ENCODE peak calls at places on chromosomes 3 and 15, in five cellular contexts. K is T-helper 9 cell; Y is CD4-positive, alpha-beta T cell; B is left lung; M is HS-5. G is an unnamed sample.

GRCh38 chr3:115885621-115886020 is 262.3 kb downstream of the GAP43 start:
- DNase-seq in K (no peak), Y (no peak), B (no peak), M (no peak), G (no peak)

GRCh38 chr3:114274929-114275328 is 18.9 kb upstream of the TIGIT start:
- DNase-seq in K (no peak), Y (no peak), B (no peak), M (no peak), G (no peak)

GRCh38 chr3:61158676-61159075 is 92.6 kb downstream of the FHIT start:
- DNase-seq in K (no peak), Y (no peak), B (no peak), M (no peak), G (no peak)

GRCh38 chr3:39449796-39450195 is 17.7 kb upstream of the MOBP start:
- DNase-seq in K (no peak), Y (no peak), B (no peak), M (no peak), G (no peak)

GRCh38 chr3:81216192-81216591 is 545.3 kb downstream of the GBE1 start:
- DNase-seq in K (no peak), Y (no peak), B (no peak), M (peak), G (no peak)

GRCh38 chr15:40115670-40116093 is 7.0 kb upstream of the BMF start:
- DNase-seq in K (no peak), Y (no peak), B (peak), M (no peak), G (no peak)

GRCh38 chr15:78537266-78537665 is 3.0 kb upstream of the PSMA4 start:
- DNase-seq in K (no peak), Y (no peak), B (no peak), M (no peak), G (no peak)

GRCh38 chr3:89395441-89395840 is 288.0 kb downstream of the EPHA3 start:
- DNase-seq in K (no peak), Y (no peak), B (no peak), M (no peak), G (no peak)

GRCh38 chr3:11703185-11703584 is 59.5 kb upstream of the VGLL4 start:
- DNase-seq in K (no peak), Y (no peak), B (no peak), M (no peak), G (no peak)

GRCh38 chr3:42556089-42556632 is 25.6 kb downstream of the SEC22C start:
- DNase-seq in K (peak), Y (peak), B (no peak), M (no peak), G (peak)

GRCh38 chr15:100150906-100151305 is 190.9 kb downstream of the ADAMTS17 start:
- DNase-seq in K (no peak), Y (no peak), B (no peak), M (no peak), G (no peak)

GRCh38 chr15:71780349-71780976 is 29.9 kb upstream of the NR2E3 start:
- DNase-seq in K (no peak), Y (no peak), B (no peak), M (no peak), G (peak)

GRCh38 chr3:86785381-86785780 is 205.6 kb downstream of the VGLL3 start:
- DNase-seq in K (no peak), Y (no peak), B (no peak), M (no peak), G (no peak)

GRCh38 chr3:177934001-177934891 is 602.0 kb upstream of the KCNMB2 start:
- DNase-seq in K (no peak), Y (no peak), B (no peak), M (peak), G (no peak)

GRCh38 chr3:98779936-98780335 is 16.8 kb downstream of the ST3GAL6 start:
- DNase-seq in K (no peak), Y (no peak), B (no peak), M (no peak), G (no peak)

GRCh38 chr3:168047190-168047795 is 48.4 kb downstream of the GOLIM4 start:
- DNase-seq in K (no peak), Y (no peak), B (no peak), M (peak), G (peak)

GRCh38 chr3:129020691-129021090 is 19.6 kb downstream of the EFCC1 start:
- DNase-seq in K (no peak), Y (no peak), B (no peak), M (no peak), G (peak)

GRCh38 chr3:94304953-94305352 is 242.1 kb downstream of the NSUN3 start:
- DNase-seq in K (no peak), Y (no peak), B (no peak), M (no peak), G (no peak)

GRCh38 chr3:179348325-179349013 is 960 bp downstream of the MFN1 start:
- DNase-seq in K (no peak), Y (no peak), B (no peak), M (no peak), G (no peak)

GRCh38 chr15:96314508-96314907 is 16.0 kb upstream of the NR2F2 start:
- DNase-seq in K (no peak), Y (no peak), B (no peak), M (no peak), G (no peak)

GRCh38 chr3:54846085-54846484 is 81.8 kb downstream of the LRTM1 start:
- DNase-seq in K (no peak), Y (no peak), B (no peak), M (no peak), G (no peak)

GRCh38 chr3:55362206-55362960 is 124.7 kb downstream of the WNT5A start:
- DNase-seq in K (no peak), Y (no peak), B (no peak), M (peak), G (no peak)

GRCh38 chr3:124584552-124585391 is 145.5 kb upstream of the UMPS start:
- DNase-seq in K (peak), Y (peak), B (peak), M (no peak), G (peak)

GRCh38 chr3:129732200-129732876 is 125.9 kb upstream of the PLXND1 start:
- DNase-seq in K (no peak), Y (no peak), B (no peak), M (no peak), G (no peak)

GRCh38 chr3:79368403-79368802 is 399.4 kb downstream of the ROBO1 start:
- DNase-seq in K (no peak), Y (no peak), B (no peak), M (no peak), G (no peak)

GRCh38 chr3:110779581-110779980 is 292.0 kb upstream of the NECTIN3 start:
- DNase-seq in K (no peak), Y (no peak), B (no peak), M (no peak), G (no peak)

GRCh38 chr3:190585771-190586630 is 72.1 kb downstream of the IL1RAP start:
- DNase-seq in K (no peak), Y (no peak), B (no peak), M (peak), G (no peak)

GRCh38 chr3:177335728-177336127 is 138.4 kb upstream of the TBL1XR1 start:
- DNase-seq in K (no peak), Y (no peak), B (no peak), M (no peak), G (no peak)

GRCh38 chr3:161372321-161373260 is 1.3 kb upstream of the SPTSSB start:
- DNase-seq in K (no peak), Y (no peak), B (peak), M (no peak), G (no peak)

GRCh38 chr3:46558184-46559029 is 7.7 kb downstream of the LRRC2 start:
- DNase-seq in K (peak), Y (peak), B (peak), M (peak), G (peak)

G was measured in naive thymus-derived CD8-positive, alpha-beta T cell.